ENCODE peak calls at places on chromosomes 12 and 14, in five cellular contexts. U, W, C, V and D are unnamed samples.

GRCh38 chr12:131831021-131831571 is 2.9 kb downstream of the MMP17 start:
- DNase-seq in U (peak), W (no peak), C (peak), V (no peak), D (no peak)

GRCh38 chr14:47438650-47439140 is 236.7 kb downstream of the MDGA2 start:
- DNase-seq in U (no peak), W (no peak), C (no peak), V (no peak), D (no peak)

GRCh38 chr12:88753074-88753473 is 172.8 kb upstream of the KITLG start:
- DNase-seq in U (peak), W (no peak), C (no peak), V (no peak), D (no peak)

GRCh38 chr14:85279407-85279806 is 250.5 kb upstream of the FLRT2 start:
- DNase-seq in U (no peak), W (no peak), C (no peak), V (no peak), D (no peak)

GRCh38 chr12:79655036-79655435 is 35.7 kb downstream of the PAWR start:
- DNase-seq in U (no peak), W (no peak), C (no peak), V (no peak), D (no peak)

GRCh38 chr14:101055106-101055662 is 151.7 kb upstream of the RTL1 start:
- DNase-seq in U (no peak), W (no peak), C (no peak), V (no peak), D (no peak)

GRCh38 chr14:59354666-59355065 is 110.5 kb downstream of the GPR135 start:
- DNase-seq in U (peak), W (no peak), C (no peak), V (no peak), D (no peak)

GRCh38 chr12:11798856-11799530 is 149.5 kb downstream of the ETV6 start:
- DNase-seq in U (peak), W (no peak), C (no peak), V (no peak), D (no peak)

GRCh38 chr12:85357609-85358008 is 77.6 kb downstream of the ALX1 start:
- DNase-seq in U (no peak), W (no peak), C (no peak), V (no peak), D (no peak)

GRCh38 chr12:71054551-71054950 is 103.2 kb downstream of the TSPAN8 start:
- DNase-seq in U (no peak), W (no peak), C (no peak), V (no peak), D (no peak)

GRCh38 chr14:31201111-31201510 is 6.5 kb downstream of the HECTD1 start:
- DNase-seq in U (no peak), W (no peak), C (no peak), V (no peak), D (no peak)

GRCh38 chr12:510071-510825 is 50.5 kb downstream of the B4GALNT3 start:
- DNase-seq in U (no peak), W (peak), C (no peak), V (no peak), D (no peak)

GRCh38 chr14:56659964-56660551 is 80.5 kb downstream of the TMEM260 start:
- DNase-seq in U (peak), W (no peak), C (no peak), V (peak), D (peak)

GRCh38 chr12:107632246-107632645 is 53.4 kb upstream of the PWP1 start:
- DNase-seq in U (no peak), W (no peak), C (no peak), V (no peak), D (no peak)

GRCh38 chr14:93949511-93950075 is 22.4 kb downstream of the FAM181A start:
- DNase-seq in U (no peak), W (no peak), C (no peak), V (no peak), D (no peak)

GRCh38 chr12:99824900-99825562 is 159.7 kb downstream of the ANKS1B start:
- DNase-seq in U (no peak), W (no peak), C (no peak), V (no peak), D (no peak)

GRCh38 chr12:118560733-118561132 is 184.4 kb downstream of the SUDS3 start:
- DNase-seq in U (no peak), W (no peak), C (no peak), V (no peak), D (no peak)

GRCh38 chr14:46433381-46433780 is 218.2 kb downstream of the RPL10L start:
- DNase-seq in U (no peak), W (no peak), C (no peak), V (no peak), D (no peak)

GRCh38 chr14:42214981-42215491 is 608.4 kb downstream of the LRFN5 start:
- DNase-seq in U (peak), W (no peak), C (no peak), V (no peak), D (no peak)

GRCh38 chr14:102592969-102593840 is 756 bp downstream of the RCOR1 start:
- DNase-seq in U (peak), W (no peak), C (peak), V (peak), D (peak)

GRCh38 chr12:24226745-24227350 is 277.4 kb upstream of the SOX5 start:
- DNase-seq in U (peak), W (no peak), C (no peak), V (no peak), D (no peak)

GRCh38 chr14:62162998-62163589 is 400.9 kb downstream of the SNAPC1 start:
- DNase-seq in U (peak), W (no peak), C (no peak), V (peak), D (peak)

GRCh38 chr14:98592611-98593170 is 679.3 kb downstream of the BCL11B start:
- DNase-seq in U (no peak), W (no peak), C (no peak), V (no peak), D (no peak)

GRCh38 chr14:29348504-29348903 is 579.1 kb downstream of the PRKD1 start:
- DNase-seq in U (no peak), W (no peak), C (no peak), V (no peak), D (no peak)

GRCh38 chr12:103771466-103771865 is 69.6 kb downstream of the NT5DC3 start:
- DNase-seq in U (peak), W (no peak), C (no peak), V (no peak), D (peak)

GRCh38 chr12:75853621-75854020 is 178.0 kb downstream of the PHLDA1 start:
- DNase-seq in U (no peak), W (no peak), C (no peak), V (no peak), D (no peak)

GRCh38 chr12:1595690-1596347 is 1.4 kb upstream of the FBXL14 start:
- DNase-seq in U (no peak), W (no peak), C (no peak), V (no peak), D (no peak)

GRCh38 chr12:11513288-11513687 is 117.9 kb upstream of the PRB2 start:
- DNase-seq in U (peak), W (no peak), C (no peak), V (no peak), D (no peak)

GRCh38 chr14:99475179-99475578 is 5.5 kb downstream of the SETD3 start:
- DNase-seq in U (peak), W (no peak), C (no peak), V (no peak), D (no peak)

GRCh38 chr12:75944097-75944904 is 87.3 kb downstream of the PHLDA1 start:
- DNase-seq in U (peak), W (no peak), C (no peak), V (peak), D (no peak)

GRCh38 chr12:92702754-92703679 is at the start of gene PLEKHG7:
- DNase-seq in U (no peak), W (no peak), C (no peak), V (no peak), D (no peak)

GRCh38 chr12:63922446-63922845 is 77.9 kb downstream of the SRGAP1 start:
- DNase-seq in U (peak), W (no peak), C (no peak), V (no peak), D (no peak)

GRCh38 chr12:127883013-127883412 is 384.0 kb upstream of the TMEM132C start:
- DNase-seq in U (no peak), W (no peak), C (no peak), V (no peak), D (no peak)

GRCh38 chr14:47674546-47675238 is 713 bp downstream of the MDGA2 start:
- DNase-seq in U (no peak), W (no peak), C (no peak), V (no peak), D (no peak)

GRCh38 chr12:124703852-124704251 is 136.4 kb upstream of the NCOR2 start:
- DNase-seq in U (no peak), W (no peak), C (no peak), V (no peak), D (no peak)